ENCODE peak calls at places on chromosome 6, in four cellular contexts. C, E, U and F are unnamed samples.

GRCh38 chr6:119348308-119349040 is 1.1 kb downstream of the MAN1A1 start:
- DNase-seq in C (peak), U (peak), E (peak), F (peak)

GRCh38 chr6:145704153-145704781 is 31.1 kb downstream of the EPM2A start:
- DNase-seq in U (no peak), E (peak), C (no peak), F (no peak)

GRCh38 chr6:80454197-80454596 is 347.7 kb downstream of the BCKDHB start:
- DNase-seq in C (no peak), E (no peak), U (no peak), F (no peak)

GRCh38 chr6:147903931-147904330 is 395.4 kb downstream of the SAMD5 start:
- DNase-seq in C (no peak), U (no peak), E (no peak), F (no peak)

GRCh38 chr6:108157972-108158441 is 7.8 kb upstream of the NR2E1 start:
- DNase-seq in C (no peak), U (peak), E (no peak), F (peak)

GRCh38 chr6:128412680-128413079 is 107.7 kb downstream of the PTPRK start:
- DNase-seq in U (no peak), C (no peak), E (no peak), F (no peak)

GRCh38 chr6:80641591-80641990 is 535.1 kb downstream of the BCKDHB start:
- DNase-seq in U (no peak), E (no peak), C (no peak), F (no peak)

GRCh38 chr6:29737707-29738630 is 14.7 kb downstream of the HLA-F start:
- DNase-seq in U (peak), C (peak), E (peak), F (peak)

GRCh38 chr6:70956451-70957283 is at the start of gene B3GAT2:
- DNase-seq in U (peak), E (no peak), C (peak), F (peak)

GRCh38 chr6:31799781-31800180 is 4.2 kb upstream of the VARS1 start:
- DNase-seq in C (no peak), E (no peak), U (no peak), F (no peak)

GRCh38 chr6:129929433-129929832 is 68.3 kb upstream of the TMEM244 start:
- DNase-seq in C (no peak), U (no peak), E (no peak), F (no peak)

GRCh38 chr6:27297857-27298730 is 14.0 kb downstream of the POM121L2 start:
- DNase-seq in C (no peak), U (peak), E (peak), F (peak)

GRCh38 chr6:3770023-3770422 is 18.5 kb upstream of the PXDC1 start:
- DNase-seq in U (no peak), E (no peak), C (no peak), F (peak)

GRCh38 chr6:145798530-145798929 is 16.1 kb downstream of the FBXO30 start:
- DNase-seq in E (no peak), U (no peak), C (no peak), F (no peak)

GRCh38 chr6:138001750-138002349 is 105.4 kb downstream of the PERP start:
- DNase-seq in E (peak), C (peak), U (peak), F (peak)

GRCh38 chr6:168201799-168202198 is 117.8 kb downstream of the DACT2 start:
- DNase-seq in E (no peak), C (no peak), U (no peak), F (no peak)

GRCh38 chr6:130945401-130945919 is 117.6 kb downstream of the EPB41L2 start:
- DNase-seq in E (no peak), C (no peak), U (no peak), F (no peak)